ENCODE peak calls at places on chromosomes 3 and 15, in eight cellular contexts. One of them, this sample, is unnamed.

GRCh38 chr15:98103570-98103969 is 143.1 kb downstream of the ARRDC4 start:
- DNase-seq in Caco-2: no peak
- DNase-seq in fibroblast of mammary gland: no peak
- DNase-seq in spleen: no peak
- DNase-seq in cardiac fibroblast: no peak
- DNase-seq in transverse colon: no peak
- DNase-seq in AG10803: no peak
- DNase-seq in choroid plexus epithelial cell: no peak
- DNase-seq in this sample: no peak

GRCh38 chr3:46517016-46517770 is 19.4 kb downstream of the RTP3 start:
- DNase-seq in Caco-2: no peak
- DNase-seq in fibroblast of mammary gland: peak
- DNase-seq in spleen: no peak
- DNase-seq in cardiac fibroblast: peak
- DNase-seq in transverse colon: no peak
- DNase-seq in AG10803: peak
- DNase-seq in choroid plexus epithelial cell: peak
- DNase-seq in this sample: peak

GRCh38 chr3:58666683-58667082 is at the start of gene FAM3D:
- DNase-seq in Caco-2: no peak
- DNase-seq in fibroblast of mammary gland: no peak
- DNase-seq in spleen: no peak
- DNase-seq in cardiac fibroblast: no peak
- DNase-seq in transverse colon: peak
- DNase-seq in AG10803: no peak
- DNase-seq in choroid plexus epithelial cell: no peak
- DNase-seq in this sample: peak

GRCh38 chr15:33201376-33202189 is 7.1 kb upstream of the FMN1 start:
- DNase-seq in Caco-2: peak
- DNase-seq in fibroblast of mammary gland: peak
- DNase-seq in spleen: peak
- DNase-seq in cardiac fibroblast: no peak
- DNase-seq in transverse colon: peak
- DNase-seq in AG10803: peak
- DNase-seq in choroid plexus epithelial cell: peak
- DNase-seq in this sample: no peak

GRCh38 chr3:48013288-48013980 is 2.8 kb downstream of the MAP4 start:
- DNase-seq in Caco-2: no peak
- DNase-seq in fibroblast of mammary gland: peak
- DNase-seq in spleen: no peak
- DNase-seq in cardiac fibroblast: peak
- DNase-seq in transverse colon: no peak
- DNase-seq in AG10803: peak
- DNase-seq in choroid plexus epithelial cell: peak
- DNase-seq in this sample: peak

GRCh38 chr3:162171970-162172369 is 675.4 kb downstream of the OTOL1 start:
- DNase-seq in Caco-2: no peak
- DNase-seq in fibroblast of mammary gland: no peak
- DNase-seq in spleen: no peak
- DNase-seq in cardiac fibroblast: no peak
- DNase-seq in transverse colon: no peak
- DNase-seq in AG10803: no peak
- DNase-seq in choroid plexus epithelial cell: no peak
- DNase-seq in this sample: no peak

GRCh38 chr15:92787116-92787515 is 113.0 kb upstream of the CHD2 start:
- DNase-seq in Caco-2: no peak
- DNase-seq in fibroblast of mammary gland: no peak
- DNase-seq in spleen: peak
- DNase-seq in cardiac fibroblast: no peak
- DNase-seq in transverse colon: no peak
- DNase-seq in AG10803: no peak
- DNase-seq in choroid plexus epithelial cell: no peak
- DNase-seq in this sample: no peak

GRCh38 chr3:76990606-76991005 is 49.3 kb upstream of the ROBO2 start:
- DNase-seq in Caco-2: no peak
- DNase-seq in fibroblast of mammary gland: no peak
- DNase-seq in spleen: no peak
- DNase-seq in cardiac fibroblast: no peak
- DNase-seq in transverse colon: no peak
- DNase-seq in AG10803: no peak
- DNase-seq in choroid plexus epithelial cell: no peak
- DNase-seq in this sample: no peak

GRCh38 chr3:175651716-175652115 is 792.6 kb downstream of the NAALADL2 start:
- DNase-seq in Caco-2: no peak
- DNase-seq in fibroblast of mammary gland: no peak
- DNase-seq in spleen: no peak
- DNase-seq in cardiac fibroblast: no peak
- DNase-seq in transverse colon: no peak
- DNase-seq in AG10803: no peak
- DNase-seq in choroid plexus epithelial cell: peak
- DNase-seq in this sample: no peak

GRCh38 chr3:190381356-190381940 is 6.5 kb upstream of the CLDN16 start:
- DNase-seq in Caco-2: no peak
- DNase-seq in fibroblast of mammary gland: peak
- DNase-seq in spleen: no peak
- DNase-seq in cardiac fibroblast: no peak
- DNase-seq in transverse colon: no peak
- DNase-seq in AG10803: peak
- DNase-seq in choroid plexus epithelial cell: no peak
- DNase-seq in this sample: no peak

GRCh38 chr3:194496217-194496881 is 9.5 kb upstream of the ATP13A3 start:
- DNase-seq in Caco-2: no peak
- DNase-seq in fibroblast of mammary gland: no peak
- DNase-seq in spleen: no peak
- DNase-seq in cardiac fibroblast: no peak
- DNase-seq in transverse colon: no peak
- DNase-seq in AG10803: no peak
- DNase-seq in choroid plexus epithelial cell: no peak
- DNase-seq in this sample: peak

GRCh38 chr15:75620043-75620775 is 5.3 kb downstream of the SNUPN start:
- DNase-seq in Caco-2: no peak
- DNase-seq in fibroblast of mammary gland: peak
- DNase-seq in spleen: no peak
- DNase-seq in cardiac fibroblast: peak
- DNase-seq in transverse colon: peak
- DNase-seq in AG10803: peak
- DNase-seq in choroid plexus epithelial cell: peak
- DNase-seq in this sample: peak

GRCh38 chr3:67648229-67648628 is 6.2 kb downstream of the SUCLG2 start:
- DNase-seq in Caco-2: no peak
- DNase-seq in fibroblast of mammary gland: no peak
- DNase-seq in spleen: no peak
- DNase-seq in cardiac fibroblast: no peak
- DNase-seq in transverse colon: peak
- DNase-seq in AG10803: no peak
- DNase-seq in choroid plexus epithelial cell: no peak
- DNase-seq in this sample: no peak

GRCh38 chr3:99843590-99844260 is 26.1 kb downstream of the CMSS1 start:
- DNase-seq in Caco-2: no peak
- DNase-seq in fibroblast of mammary gland: no peak
- DNase-seq in spleen: no peak
- DNase-seq in cardiac fibroblast: peak
- DNase-seq in transverse colon: no peak
- DNase-seq in AG10803: peak
- DNase-seq in choroid plexus epithelial cell: no peak
- DNase-seq in this sample: no peak

GRCh38 chr15:76217029-76217866 is 94.0 kb downstream of the ETFA start:
- DNase-seq in Caco-2: no peak
- DNase-seq in fibroblast of mammary gland: peak
- DNase-seq in spleen: no peak
- DNase-seq in cardiac fibroblast: peak
- DNase-seq in transverse colon: no peak
- DNase-seq in AG10803: peak
- DNase-seq in choroid plexus epithelial cell: peak
- DNase-seq in this sample: peak

DNA sequence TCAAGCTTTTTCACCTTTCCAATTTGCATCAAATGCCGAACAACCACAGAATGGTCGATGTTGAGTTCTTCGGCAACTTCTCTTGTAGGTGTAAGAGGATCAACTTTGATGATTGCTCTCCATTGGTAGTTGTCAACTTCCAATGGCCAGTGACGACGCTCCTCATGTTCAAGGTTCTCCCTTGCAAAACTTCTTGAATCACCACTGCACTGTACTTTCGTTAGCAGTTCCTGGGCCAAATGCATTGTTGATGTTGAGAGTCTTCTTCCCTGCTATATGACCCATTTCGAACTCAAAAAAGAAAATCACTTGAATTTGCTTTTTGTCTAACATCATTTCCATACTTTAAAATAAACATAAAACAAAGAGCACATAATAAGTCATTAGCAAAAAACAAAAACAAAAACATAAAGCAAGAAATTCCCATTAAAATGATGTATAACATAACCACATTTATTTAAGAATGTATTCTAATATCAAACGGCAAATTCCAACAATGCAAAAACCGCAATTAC is 71.2 kb upstream of the AP4E1 start:
- DNase-seq in Caco-2: no peak
- DNase-seq in fibroblast of mammary gland: no peak
- DNase-seq in spleen: no peak
- DNase-seq in cardiac fibroblast: no peak
- DNase-seq in transverse colon: no peak
- DNase-seq in AG10803: no peak
- DNase-seq in choroid plexus epithelial cell: no peak
- DNase-seq in this sample: no peak
- H3K4me3 ChIP-seq in Caco-2: no peak
- H3K4me3 ChIP-seq in fibroblast of mammary gland: no peak
- H3K4me3 ChIP-seq in spleen: no peak
- H3K4me3 ChIP-seq in cardiac fibroblast: no peak
- H3K4me3 ChIP-seq in transverse colon: no peak
- H3K4me3 ChIP-seq in AG10803: no peak
- H3K4me3 ChIP-seq in choroid plexus epithelial cell: no peak
- H3K4me3 ChIP-seq in this sample: no peak

GRCh38 chr3:50257990-50258389 is 11.0 kb upstream of the SEMA3B start:
- DNase-seq in Caco-2: no peak
- DNase-seq in fibroblast of mammary gland: no peak
- DNase-seq in spleen: no peak
- DNase-seq in cardiac fibroblast: no peak
- DNase-seq in transverse colon: no peak
- DNase-seq in AG10803: no peak
- DNase-seq in choroid plexus epithelial cell: no peak
- DNase-seq in this sample: no peak

GRCh38 chr3:50260027-50260941 is 8.7 kb upstream of the SEMA3B start:
- DNase-seq in Caco-2: peak
- DNase-seq in fibroblast of mammary gland: peak
- DNase-seq in spleen: peak
- DNase-seq in cardiac fibroblast: peak
- DNase-seq in transverse colon: peak
- DNase-seq in AG10803: peak
- DNase-seq in choroid plexus epithelial cell: peak
- DNase-seq in this sample: peak

GRCh38 chr3:50260942-50261441 is 8.0 kb upstream of the SEMA3B start:
- DNase-seq in Caco-2: no peak
- DNase-seq in fibroblast of mammary gland: no peak
- DNase-seq in spleen: peak
- DNase-seq in cardiac fibroblast: no peak
- DNase-seq in transverse colon: no peak
- DNase-seq in AG10803: no peak
- DNase-seq in choroid plexus epithelial cell: peak
- DNase-seq in this sample: no peak

GRCh38 chr3:50258979-50259378 is 10.0 kb upstream of the SEMA3B start:
- DNase-seq in Caco-2: no peak
- DNase-seq in fibroblast of mammary gland: no peak
- DNase-seq in spleen: no peak
- DNase-seq in cardiac fibroblast: no peak
- DNase-seq in transverse colon: no peak
- DNase-seq in AG10803: no peak
- DNase-seq in choroid plexus epithelial cell: no peak
- DNase-seq in this sample: no peak

GRCh38 chr3:50259432-50260026 is 9.4 kb upstream of the SEMA3B start:
- DNase-seq in Caco-2: no peak
- DNase-seq in fibroblast of mammary gland: no peak
- DNase-seq in spleen: no peak
- DNase-seq in cardiac fibroblast: no peak
- DNase-seq in transverse colon: no peak
- DNase-seq in AG10803: no peak
- DNase-seq in choroid plexus epithelial cell: no peak
- DNase-seq in this sample: no peak
- TF ChIP-seq CTCF in Caco-2: no peak
- TF ChIP-seq CTCF in fibroblast of mammary gland: no peak
- TF ChIP-seq CTCF in spleen: no peak
- TF ChIP-seq CTCF in cardiac fibroblast: no peak
- TF ChIP-seq CTCF in transverse colon: no peak
- TF ChIP-seq CTCF in AG10803: no peak
- TF ChIP-seq CTCF in choroid plexus epithelial cell: no peak
- TF ChIP-seq CTCF in this sample: no peak

GRCh38 chr3:33716227-33716626 is 1.8 kb downstream of the CLASP2 start:
- DNase-seq in Caco-2: no peak
- DNase-seq in fibroblast of mammary gland: no peak
- DNase-seq in spleen: no peak
- DNase-seq in cardiac fibroblast: no peak
- DNase-seq in transverse colon: no peak
- DNase-seq in AG10803: no peak
- DNase-seq in choroid plexus epithelial cell: no peak
- DNase-seq in this sample: no peak
- H3K4me3 ChIP-seq in Caco-2: peak
- H3K4me3 ChIP-seq in fibroblast of mammary gland: peak
- H3K4me3 ChIP-seq in spleen: no peak
- H3K4me3 ChIP-seq in cardiac fibroblast: peak
- H3K4me3 ChIP-seq in transverse colon: no peak
- H3K4me3 ChIP-seq in AG10803: peak
- H3K4me3 ChIP-seq in choroid plexus epithelial cell: peak
- H3K4me3 ChIP-seq in this sample: peak

GRCh38 chr3:153903430-153903829 is 217.8 kb upstream of the ARHGEF26 start:
- DNase-seq in Caco-2: no peak
- DNase-seq in fibroblast of mammary gland: no peak
- DNase-seq in spleen: no peak
- DNase-seq in cardiac fibroblast: no peak
- DNase-seq in transverse colon: no peak
- DNase-seq in AG10803: no peak
- DNase-seq in choroid plexus epithelial cell: no peak
- DNase-seq in this sample: no peak
- TF ChIP-seq CTCF in Caco-2: no peak
- TF ChIP-seq CTCF in fibroblast of mammary gland: no peak
- TF ChIP-seq CTCF in spleen: no peak
- TF ChIP-seq CTCF in cardiac fibroblast: no peak
- TF ChIP-seq CTCF in transverse colon: no peak
- TF ChIP-seq CTCF in AG10803: no peak
- TF ChIP-seq CTCF in choroid plexus epithelial cell: no peak
- TF ChIP-seq CTCF in this sample: no peak

DNA sequence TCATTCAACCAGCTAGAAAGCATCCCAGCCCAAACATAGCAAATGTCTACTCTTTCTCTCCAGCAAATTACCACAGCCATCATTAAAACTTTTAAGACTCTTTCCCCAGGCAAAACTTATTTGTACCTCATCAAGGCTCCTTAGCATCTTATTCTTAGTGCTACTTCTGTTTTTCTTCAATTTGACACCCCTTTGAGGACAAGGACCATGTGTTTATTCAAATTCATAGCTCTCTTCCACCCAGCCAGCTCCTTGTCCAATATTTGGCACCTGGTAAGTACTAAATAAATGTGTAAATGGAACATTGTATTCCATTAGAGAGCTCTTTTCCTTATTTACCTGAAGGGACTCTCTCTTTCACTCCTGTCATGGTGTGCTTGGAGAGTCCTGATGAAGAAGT is 89.8 kb downstream of the IMPG2 start:
- DNase-seq in Caco-2: no peak
- DNase-seq in fibroblast of mammary gland: no peak
- DNase-seq in spleen: no peak
- DNase-seq in cardiac fibroblast: no peak
- DNase-seq in transverse colon: no peak
- DNase-seq in AG10803: no peak
- DNase-seq in choroid plexus epithelial cell: no peak
- DNase-seq in this sample: no peak
- H3K4me3 ChIP-seq in Caco-2: no peak
- H3K4me3 ChIP-seq in fibroblast of mammary gland: no peak
- H3K4me3 ChIP-seq in spleen: no peak
- H3K4me3 ChIP-seq in cardiac fibroblast: no peak
- H3K4me3 ChIP-seq in transverse colon: no peak
- H3K4me3 ChIP-seq in AG10803: no peak
- H3K4me3 ChIP-seq in choroid plexus epithelial cell: no peak
- H3K4me3 ChIP-seq in this sample: no peak

This sample was measured in fibroblast of pulmonary artery.